ENCODE peak calls at places on chromosomes 1 and 21, in eight cellular contexts. A, U, I, G, O, Y, N and Z are unnamed samples.

GRCh38 chr21:35113064-35113463 is 64.0 kb upstream of the RUNX1 start:
- DNase-seq in N (no peak), Y (no peak), A (no peak), O (no peak), I (no peak), U (peak), G (no peak), Z (no peak)

GRCh38 chr1:41282679-41283317 is 40.7 kb upstream of the SCMH1 start:
- DNase-seq in A (peak), U (peak), N (peak), O (no peak), I (peak), Y (peak), G (peak), Z (peak)

GRCh38 chr21:44375281-44375651 is 21.8 kb downstream of the TRPM2 start:
- DNase-seq in O (no peak), I (no peak), U (no peak), N (no peak), Y (no peak), A (no peak), G (no peak), Z (no peak)

GRCh38 chr1:73673980-73674379 is 524.0 kb downstream of the LRRIQ3 start:
- DNase-seq in U (no peak), G (no peak), Y (no peak), N (no peak), O (no peak), A (no peak), I (no peak), Z (no peak)

GRCh38 chr1:53585116-53585515 is 125.9 kb downstream of the DMRTB1 start:
- DNase-seq in O (no peak), A (peak), U (no peak), Y (no peak), I (no peak), G (no peak), N (no peak), Z (no peak)

GRCh38 chr21:44880762-44881585 is 7.5 kb upstream of the PTTG1IP start:
- DNase-seq in I (no peak), G (peak), O (no peak), A (peak), U (peak), Y (no peak), N (peak), Z (peak)

GRCh38 chr1:54487571-54488050 is 60.4 kb upstream of the ACOT11 start:
- DNase-seq in G (no peak), N (peak), O (peak), Y (peak), A (no peak), I (no peak), U (no peak), Z (peak)

GRCh38 chr21:43318841-43319781 is 107.8 kb downstream of the SIK1 start:
- DNase-seq in O (no peak), G (peak), A (peak), I (no peak), N (no peak), U (peak), Y (no peak), Z (no peak)

GRCh38 chr1:17890815-17891191 is 135.7 kb downstream of the ACTL8 start:
- DNase-seq in N (no peak), I (no peak), U (no peak), G (no peak), A (no peak), O (no peak), Y (no peak), Z (no peak)

GRCh38 chr1:212566522-212567479 is 41.8 kb upstream of the ATF3 start:
- DNase-seq in U (peak), O (no peak), I (peak), A (peak), N (peak), G (peak), Y (peak), Z (no peak)

GRCh38 chr21:44051462-44051941 is 39.4 kb downstream of the TRAPPC10 start:
- DNase-seq in U (no peak), G (no peak), Y (no peak), I (no peak), A (peak), N (no peak), O (peak), Z (peak)

GRCh38 chr1:179881642-179882252 is 338 bp upstream of the TOR1AIP1 start:
- DNase-seq in N (peak), U (peak), I (no peak), O (no peak), G (peak), Y (no peak), A (peak), Z (peak)

GRCh38 chr1:162003825-162004205 is 19.9 kb downstream of the OLFML2B start:
- DNase-seq in A (peak), Y (no peak), G (peak), I (no peak), N (peak), U (peak), O (peak), Z (peak)

GRCh38 chr1:101371259-101371658 is 134.4 kb downstream of the S1PR1 start:
- DNase-seq in N (no peak), I (no peak), O (no peak), U (peak), Y (no peak), A (no peak), G (peak), Z (no peak)

GRCh38 chr1:46948629-46949282 is 7.5 kb upstream of the CYP4A11 start:
- DNase-seq in A (peak), I (peak), Y (no peak), N (peak), U (no peak), G (no peak), O (no peak), Z (no peak)

GRCh38 chr1:183610053-183610452 is 19.8 kb upstream of the NCF2 start:
- DNase-seq in U (peak), G (no peak), N (no peak), A (no peak), Y (no peak), O (no peak), I (peak), Z (no peak)